ENCODE peak calls at places on chromosomes 1 and 21, in nine cellular contexts. Y, W, J, H, T, D, I, C and F are unnamed samples.

GRCh38 chr1:230807551-230808267 is 60.5 kb downstream of the CAPN9 start:
- DNase-seq in T (no peak), D (no peak), J (no peak), W (no peak), C (no peak), Y (no peak), I (no peak), H (no peak), F (no peak)

GRCh38 chr1:7810395-7810794 is 26.3 kb downstream of the PER3 start:
- DNase-seq in C (no peak), I (no peak), J (no peak), T (no peak), D (no peak), H (no peak), Y (peak), W (no peak), F (no peak)

GRCh38 chr1:150484431-150484830 is 2.8 kb upstream of the TARS2 start:
- DNase-seq in D (no peak), W (no peak), J (no peak), Y (peak), T (no peak), H (no peak), I (no peak), C (no peak), F (no peak)

GRCh38 chr1:245971711-245972085 is 535.4 kb downstream of the SMYD3 start:
- DNase-seq in D (no peak), H (no peak), T (no peak), Y (no peak), W (no peak), J (no peak), C (no peak), I (no peak), F (no peak)

GRCh38 chr1:101410048-101410878 is 173.4 kb downstream of the S1PR1 start:
- DNase-seq in D (no peak), T (no peak), W (no peak), Y (no peak), H (no peak), I (no peak), J (no peak), C (no peak), F (no peak)

GRCh38 chr1:237133921-237134320 is 91.9 kb downstream of the RYR2 start:
- DNase-seq in H (no peak), T (no peak), D (no peak), J (no peak), Y (no peak), C (no peak), W (no peak), I (no peak), F (no peak)

GRCh38 chr1:68600049-68600661 is 103.3 kb upstream of the DEPDC1 start:
- DNase-seq in D (no peak), I (no peak), W (no peak), J (no peak), H (peak), T (peak), Y (peak), C (no peak), F (no peak)

GRCh38 chr1:46555826-46556619 is 4.6 kb upstream of the KNCN start:
- DNase-seq in C (no peak), Y (no peak), D (no peak), J (no peak), I (no peak), W (no peak), T (no peak), H (no peak), F (no peak)

GRCh38 chr21:16323586-16323985 is 593.8 kb downstream of the USP25 start:
- DNase-seq in Y (no peak), C (no peak), W (no peak), H (no peak), D (no peak), J (no peak), T (no peak), I (no peak), F (no peak)

GRCh38 chr21:46092026-46092764 is 5.7 kb upstream of the COL6A2 start:
- DNase-seq in I (peak), H (peak), Y (no peak), J (peak), C (no peak), T (no peak), D (peak), W (peak), F (no peak)

GRCh38 chr1:158007949-158008386 is 14.5 kb downstream of the KIRREL1 start:
- DNase-seq in D (no peak), C (no peak), T (no peak), I (no peak), H (no peak), Y (no peak), J (no peak), W (no peak), F (no peak)

GRCh38 chr1:204721378-204722041 is 36.0 kb upstream of the LRRN2 start:
- DNase-seq in W (no peak), H (no peak), Y (no peak), I (no peak), J (no peak), T (peak), C (no peak), D (no peak), F (no peak)

GRCh38 chr1:221419513-221420088 is 322.3 kb downstream of the DUSP10 start:
- DNase-seq in W (no peak), H (no peak), D (no peak), Y (peak), C (no peak), T (no peak), J (peak), I (no peak), F (no peak)

GRCh38 chr1:224859651-224860050 is 69.8 kb upstream of the DNAH14 start:
- DNase-seq in T (no peak), H (no peak), C (no peak), J (no peak), Y (no peak), D (no peak), I (no peak), W (no peak), F (no peak)
- TF ChIP-seq CTCF in T (no peak), H (no peak), C (no peak), J (no peak), Y (no peak), D (no peak), I (no peak), W (no peak), F (no peak)

GRCh38 chr1:41804176-41804575 is 114.5 kb downstream of the HIVEP3 start:
- DNase-seq in T (no peak), D (no peak), Y (no peak), C (no peak), I (no peak), H (no peak), W (no peak), J (no peak), F (no peak)
- TF ChIP-seq CTCF in T (no peak), D (no peak), Y (no peak), C (no peak), I (no peak), H (no peak), W (no peak), J (no peak), F (no peak)

DNA sequence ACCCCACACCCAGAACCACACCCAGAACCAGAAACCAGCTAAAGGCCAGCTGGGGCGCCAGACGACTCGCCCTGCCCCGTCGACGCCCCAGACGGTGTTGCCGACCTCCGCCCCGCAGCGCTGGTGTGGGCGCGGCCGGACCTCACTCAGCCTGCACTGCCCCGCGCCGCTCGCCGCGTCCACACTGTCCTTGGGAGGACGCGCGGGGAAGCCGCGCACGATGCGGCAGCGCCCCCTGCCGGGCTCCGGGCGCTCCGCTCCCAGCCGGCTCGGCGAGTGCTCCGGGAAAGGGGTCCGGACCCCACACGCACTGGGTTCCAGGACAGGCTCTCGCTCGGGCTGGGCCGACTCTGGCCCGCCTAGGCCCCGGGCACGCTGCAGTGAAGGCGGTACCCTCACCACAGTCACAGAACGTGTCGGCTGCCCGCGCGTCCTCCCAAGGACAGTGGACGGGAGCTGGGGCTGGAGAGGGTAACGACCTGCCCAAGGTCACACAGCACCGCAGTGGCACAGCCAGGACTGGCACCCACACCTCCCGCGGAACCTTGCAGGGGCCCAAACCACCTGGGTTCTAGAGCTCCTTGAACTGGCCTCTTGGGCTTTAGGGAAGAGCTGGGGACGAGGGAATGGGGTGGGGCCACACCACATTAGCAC is 90.2 kb downstream of the DMRTA2 start:
- DNase-seq in T (peak), W (peak), Y (peak), C (peak), I (no peak), H (peak), D (peak), J (no peak), F (no peak)
- TF ChIP-seq CTCF in T (peak), W (peak), Y (peak), C (peak), I (peak), H (peak), D (peak), J (peak), F (peak)

DNA sequence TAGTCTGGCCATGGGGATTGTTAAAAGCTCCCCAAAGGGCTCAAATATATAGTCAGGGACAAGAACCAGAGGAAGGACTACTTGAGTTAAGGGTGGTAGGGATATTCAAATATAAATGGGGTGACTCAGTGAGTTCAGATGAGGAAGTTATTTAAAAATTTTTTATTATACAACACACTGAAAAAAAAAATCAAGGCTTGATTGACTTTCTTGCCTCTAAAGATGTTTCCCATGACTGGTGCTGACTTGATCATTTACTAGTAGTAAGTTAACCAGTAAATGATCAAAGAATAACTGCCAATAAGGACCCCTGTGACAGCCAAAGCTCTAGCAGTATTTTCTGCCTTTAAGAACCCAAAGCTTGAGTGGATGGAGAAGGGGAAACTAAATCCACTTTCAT is 357.6 kb upstream of the NR5A2 start:
- DNase-seq in I (no peak), W (no peak), D (no peak), J (no peak), Y (peak), H (no peak), T (no peak), C (no peak), F (no peak)
- TF ChIP-seq CTCF in I (no peak), W (no peak), D (no peak), J (no peak), Y (no peak), H (no peak), T (no peak), C (no peak), F (no peak)